ENCODE peak calls at places on chromosomes 16 and 17, in seven cellular contexts. M is MV-4-11; Q is amygdala; G is left colon; Z is ELR; F is activated effector memory CD4-positive, alpha-beta T cell treated with Interleukin-2 at 50 U/mL for 16 hours; L is stomach. T is an unnamed sample.

GRCh38 chr17:74454197-74455024 is 12.0 kb upstream of the CD300A start:
- DNase-seq in L (no peak), M (peak; percentile 73), Q (peak; percentile 76), Z (peak; percentile 40), F (no peak), G (peak; percentile 92), T (peak; percentile 85)

GRCh38 chr17:66056148-66056547 is 135.8 kb downstream of the CEP112 start:
- DNase-seq in L (no peak), F (no peak), G (no peak), Z (no peak), M (no peak), Q (no peak), T (no peak)

GRCh38 chr16:15907863-15908478 is 19.6 kb upstream of the CEP20 start:
- DNase-seq in F (no peak), Q (no peak), G (peak; percentile 13), Z (peak; percentile 60), L (peak; percentile 35), M (no peak), T (no peak)

GRCh38 chr16:35564148-35564547 is 2104.7 kb downstream of the TP53TG3F start:
- DNase-seq in Z (no peak), Q (no peak), F (no peak), M (no peak), G (no peak), L (no peak), T (no peak)

GRCh38 chr17:31130286-31131224 is 35.8 kb downstream of the NF1 start:
- DNase-seq in G (no peak), M (no peak), L (no peak), F (no peak), Z (no peak), Q (no peak), T (no peak)

GRCh38 chr17:8013731-8014557 is 11.5 kb downstream of the GUCY2D start:
- DNase-seq in M (no peak), F (no peak), Q (no peak), L (no peak), Z (no peak), G (no peak), T (no peak)

GRCh38 chr16:56312556-56312955 is 112.8 kb downstream of the AMFR start:
- DNase-seq in Z (no peak), F (no peak), Q (no peak), M (no peak), L (no peak), G (no peak), T (no peak)

GRCh38 chr17:50837286-50837979 is 2.0 kb downstream of the WFIKKN2 start:
- DNase-seq in L (no peak), F (no peak), Q (no peak), M (no peak), Z (no peak), G (no peak), T (no peak)

GRCh38 chr17:65389426-65389825 is 172.0 kb downstream of the AXIN2 start:
- DNase-seq in Z (peak; percentile 75), F (no peak), M (no peak), G (no peak), L (no peak), Q (no peak), T (no peak)

GRCh38 chr17:42153919-42154491 is 784 bp downstream of the RAB5C start:
- DNase-seq in Z (peak; percentile 56), F (no peak), Q (no peak), L (no peak), M (peak; percentile 65), G (no peak), T (no peak)